ENCODE peak calls at places on chromosome 9, in five cellular contexts. S, V, N, E and H are unnamed samples.

GRCh38 chr9:36985769-36986547 is 48.1 kb downstream of the PAX5 start:
- DNase-seq in S (no peak), E (no peak), N (no peak), V (peak; percentile 37), H (peak; percentile 82)

GRCh38 chr9:121206516-121207370 is 5.1 kb upstream of the RAB14 start:
- DNase-seq in S (no peak), E (no peak), N (peak; percentile 61), V (no peak), H (no peak)

GRCh38 chr9:14640294-14640693 is 52.9 kb downstream of the ZDHHC21 start:
- DNase-seq in V (no peak), E (no peak), N (no peak), S (no peak), H (no peak)

GRCh38 chr9:95874303-95874988 is 1.0 kb upstream of the ERCC6L2 start:
- DNase-seq in S (no peak), V (no peak), N (peak; percentile 27), E (peak; percentile 14), H (no peak)

GRCh38 chr9:14071484-14071883 is 242.5 kb downstream of the NFIB start:
- DNase-seq in N (no peak), S (no peak), V (no peak), E (no peak), H (no peak)

GRCh38 chr9:34994429-34995287 is 5.1 kb downstream of the DNAJB5 start:
- DNase-seq in S (peak; percentile 34), V (peak; percentile 57), E (peak; percentile 51), N (peak; percentile 39), H (no peak)

GRCh38 chr9:131398204-131398603 is 4.3 kb downstream of the PRRC2B start:
- DNase-seq in N (no peak), S (peak; percentile 80), V (no peak), E (no peak), H (no peak)

GRCh38 chr9:101462558-101462957 is 27.0 kb upstream of the ALDOB start:
- DNase-seq in V (no peak), N (no peak), E (peak; percentile 74), S (no peak), H (no peak)

GRCh38 chr9:137435980-137436760 is 5.0 kb downstream of the ENTPD8 start:
- DNase-seq in N (peak; percentile 69), V (no peak), E (peak; percentile 74), S (peak; percentile 74), H (peak; percentile 90)

GRCh38 chr9:137168907-137169763 is 716 bp downstream of the LRRC26 start:
- DNase-seq in N (no peak), V (peak; percentile 34), S (peak; percentile 56), E (peak; percentile 18), H (no peak)

GRCh38 chr9:124008855-124009834 is 2.4 kb upstream of the LHX2 start:
- DNase-seq in S (no peak), N (no peak), E (no peak), V (no peak), H (no peak)

GRCh38 chr9:135858491-135859185 is 48.7 kb downstream of the CAMSAP1 start:
- DNase-seq in V (no peak), N (peak; percentile 42), E (no peak), S (no peak), H (no peak)

GRCh38 chr9:128946945-128947422 is 419 bp downstream of the DOLK start:
- DNase-seq in V (peak; percentile 25), N (peak; percentile 25), E (peak; percentile 26), S (peak; percentile 17), H (peak; percentile 28)

GRCh38 chr9:131289301-131290038 is at the start of gene PLPP7:
- DNase-seq in N (peak; percentile 79), V (peak; percentile 33), S (no peak), E (peak; percentile 64), H (peak; percentile 85)

GRCh38 chr9:114004221-114004716 is 73.8 kb downstream of the AMBP start:
- DNase-seq in V (peak; percentile 1), S (no peak), E (no peak), N (no peak), H (peak; percentile 53)

GRCh38 chr9:111961575-111961974 is 65.0 kb downstream of the UGCG start:
- DNase-seq in V (no peak), S (no peak), E (peak; percentile 56), N (no peak), H (peak; percentile 39)

GRCh38 chr9:36903541-36904435 is 130.3 kb downstream of the PAX5 start:
- DNase-seq in N (peak; percentile 31), S (no peak), E (peak; percentile 48), V (no peak), H (no peak)

GRCh38 chr9:110969971-110970381 is 68.3 kb downstream of the LPAR1 start:
- DNase-seq in S (no peak), N (peak; percentile 80), E (peak; percentile 56), V (no peak), H (no peak)

GRCh38 chr9:136629879-136630661 is 32.6 kb upstream of the EGFL7 start:
- DNase-seq in N (peak; percentile 22), S (no peak), E (peak; percentile 41), V (peak; percentile 86), H (peak; percentile 88)

GRCh38 chr9:89387970-89388867 is 69.9 kb downstream of the SECISBP2 start:
- DNase-seq in N (peak; percentile 95), S (peak; percentile 33), E (peak; percentile 94), V (no peak), H (peak; percentile 82)

GRCh38 chr9:36401179-36401740 is 1.2 kb upstream of the RNF38 start:
- DNase-seq in E (peak; percentile 73), N (peak; percentile 77), S (peak; percentile 78), V (no peak), H (no peak)

GRCh38 chr9:119959846-119960545 is 590.8 kb upstream of the BRINP1 start:
- DNase-seq in N (peak; percentile 77), E (no peak), S (no peak), V (no peak), H (no peak)

GRCh38 chr9:125993423-125993935 is 246.3 kb downstream of the PBX3 start:
- DNase-seq in V (no peak), E (no peak), S (no peak), N (no peak), H (no peak)

GRCh38 chr9:120099064-120099463 is 480.9 kb downstream of the CDK5RAP2 start:
- DNase-seq in S (no peak), N (no peak), E (no peak), V (no peak), H (no peak)

DNA sequence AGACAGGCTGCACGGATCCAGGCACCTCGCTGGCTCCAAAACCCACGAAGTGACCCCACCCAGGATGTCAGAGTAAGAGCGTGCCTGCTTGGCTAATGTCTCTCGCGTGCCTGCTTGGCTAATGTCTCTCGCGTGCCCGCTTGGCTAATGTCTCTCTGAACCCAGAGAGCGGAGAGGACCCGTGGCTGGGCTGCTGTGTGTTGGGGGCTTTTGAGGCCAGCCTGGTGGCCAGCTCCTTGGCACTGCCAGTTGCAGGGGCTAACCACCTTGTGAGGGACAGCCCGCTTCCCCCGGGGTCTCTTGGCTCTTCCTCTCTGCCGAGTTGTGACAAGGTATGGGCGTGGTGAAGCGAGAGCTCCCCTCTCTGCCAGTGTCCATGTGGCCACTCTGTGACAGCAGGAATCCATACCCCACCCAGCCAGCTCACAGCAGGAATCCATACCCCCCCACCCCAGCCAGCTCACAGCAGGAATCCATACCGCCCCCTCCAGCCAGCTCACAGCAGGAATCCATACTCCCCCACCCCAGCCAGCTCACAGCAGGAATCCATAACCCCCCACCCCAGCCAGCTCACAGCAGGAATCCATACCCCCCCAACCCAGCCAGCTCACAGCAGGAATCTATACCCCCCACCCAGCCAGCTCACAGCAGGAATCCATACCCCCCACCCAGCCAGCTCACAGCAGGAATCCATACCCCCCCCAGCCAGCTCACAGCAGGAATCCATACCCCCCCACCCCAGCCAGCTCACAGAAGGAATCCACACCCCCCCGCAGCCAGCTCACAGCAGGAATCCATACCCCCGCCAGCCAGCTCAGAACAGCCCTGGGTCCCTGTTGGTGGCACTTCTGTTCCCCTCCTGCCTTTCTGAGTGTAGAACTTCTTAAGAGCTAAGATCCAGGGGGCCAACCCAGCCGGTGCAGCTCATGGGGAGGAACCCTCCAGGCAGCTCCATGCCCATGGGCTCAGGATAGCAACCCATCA is 8.5 kb upstream of the RXRA start:
- DNase-seq in S (no peak), N (peak; percentile 78), E (no peak), V (no peak), H (peak; percentile 43)
- TF ChIP-seq CTCF in S (no peak), N (peak; percentile 18), E (no peak), V (no peak), H (no peak)

GRCh38 chr9:134642385-134643181 is 980 bp downstream of the COL5A1 start:
- DNase-seq in E (peak; percentile 94), N (peak; percentile 90), V (peak; percentile 15), S (peak; percentile 23), H (no peak)
- TF ChIP-seq CTCF in E (peak; percentile 54), N (peak; percentile 56), V (no peak), S (no peak), H (no peak)

DNA sequence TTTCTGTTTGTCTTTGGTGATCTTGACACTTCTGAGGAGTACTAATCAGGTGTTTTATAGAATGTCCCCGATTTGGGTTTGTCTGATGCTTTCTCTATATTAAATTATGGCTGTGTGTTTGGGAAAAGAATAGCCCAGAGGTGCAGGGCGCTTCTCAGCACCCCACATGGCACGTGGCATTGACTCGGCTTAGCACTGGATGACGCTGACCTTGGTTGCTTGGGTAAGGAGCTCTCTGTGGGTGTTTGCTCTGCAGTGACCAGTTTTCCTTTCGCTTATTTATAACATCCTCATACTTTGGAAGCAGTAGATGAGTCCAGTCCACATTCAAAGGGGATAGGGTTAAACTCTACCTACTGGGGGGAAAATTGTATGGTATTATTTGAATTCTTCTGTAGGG is 12.5 kb upstream of the FAM120AOS start:
- DNase-seq in S (no peak), N (no peak), V (no peak), E (no peak), H (no peak)
- TF ChIP-seq CTCF in S (no peak), N (no peak), V (no peak), E (no peak), H (no peak)

GRCh38 chr9:28365020-28365640 is 791.8 kb upstream of the C9orf72 start:
- DNase-seq in V (no peak), E (no peak), S (no peak), N (no peak), H (no peak)
- TF ChIP-seq CTCF in V (no peak), E (no peak), S (no peak), N (no peak), H (no peak)

GRCh38 chr9:132447346-132447745 is 37.3 kb downstream of the CFAP77 start:
- DNase-seq in S (no peak), V (peak; percentile 55), N (no peak), E (no peak), H (no peak)
- TF ChIP-seq CTCF in S (no peak), V (peak; percentile 73), N (no peak), E (no peak), H (no peak)

GRCh38 chr9:22457448-22457847 is 10.8 kb downstream of the DMRTA1 start:
- DNase-seq in V (no peak), N (no peak), S (no peak), E (no peak), H (no peak)
- TF ChIP-seq CTCF in V (no peak), N (no peak), S (no peak), E (no peak), H (no peak)